ENCODE peak calls at places on chromosome 7, in seven cellular contexts. C is ELR; T is H4; I is stimulated activated CD4-positive, alpha-beta T cell treated with anti-CD3 and anti-CD28 coated beads, Interleukin-1b, Interleukin-23, amount 100 ng/mL, for 24 hours; W is RCC 7860; F is esophagus muscularis mucosa; K is globus pallidus. Z is an unnamed sample.
A peak's percentile ranks its signal among the peaks of the same experiment; 100 is the strongest.

GRCh38 chr7:144256112-144256511 is 8.5 kb downstream of the OR2A7 start:
- DNase-seq in C (no peak), T (peak; percentile 9), I (no peak), W (no peak), F (peak; percentile 64), K (no peak), Z (no peak)

GRCh38 chr7:77460057-77460486 is 43.9 kb upstream of the GSAP start:
- DNase-seq in C (no peak), T (no peak), I (no peak), W (no peak), F (no peak), K (no peak), Z (no peak)

GRCh38 chr7:132836746-132837145 is 245.1 kb downstream of the CHCHD3 start:
- DNase-seq in C (peak; percentile 65), T (no peak), I (no peak), W (peak; percentile 76), F (no peak), K (no peak), Z (no peak)

GRCh38 chr7:157274991-157275427 is 61.8 kb upstream of the DNAJB6 start:
- DNase-seq in C (no peak), T (no peak), I (no peak), W (no peak), F (no peak), K (no peak), Z (no peak)

GRCh38 chr7:44058759-44059218 is 6.6 kb downstream of the PGAM2 start:
- DNase-seq in C (no peak), T (no peak), I (no peak), W (no peak), F (no peak), K (no peak), Z (no peak)

GRCh38 chr7:85065306-85065705 is 121.5 kb downstream of the SEMA3D start:
- DNase-seq in C (no peak), T (no peak), I (no peak), W (no peak), F (no peak), K (no peak), Z (no peak)

GRCh38 chr7:128005117-128005516 is 26.1 kb downstream of the LRRC4 start:
- DNase-seq in C (no peak), T (no peak), I (no peak), W (no peak), F (no peak), K (no peak), Z (no peak)

GRCh38 chr7:84712326-84712725 is 474.5 kb downstream of the SEMA3D start:
- DNase-seq in C (no peak), T (no peak), I (no peak), W (no peak), F (no peak), K (no peak), Z (no peak)

GRCh38 chr7:148084138-148084537 is 506.4 kb upstream of the C7orf33 start:
- DNase-seq in C (peak; percentile 41), T (peak; percentile 67), I (no peak), W (peak; percentile 30), F (no peak), K (peak; percentile 88), Z (peak; percentile 37)

GRCh38 chr7:132203021-132203420 is 373.2 kb downstream of the PLXNA4 start:
- DNase-seq in C (no peak), T (no peak), I (no peak), W (no peak), F (no peak), K (no peak), Z (no peak)

GRCh38 chr7:142463401-142463850 is 205.6 kb upstream of the PRSS58 start:
- DNase-seq in C (no peak), T (peak; percentile 25), I (no peak), W (no peak), F (no peak), K (no peak), Z (no peak)

GRCh38 chr7:43201912-43202311 is 89.5 kb downstream of the HECW1 start:
- DNase-seq in C (peak; percentile 44), T (no peak), I (no peak), W (no peak), F (no peak), K (no peak), Z (no peak)

GRCh38 chr7:19215421-19215820 is 70.2 kb upstream of the FERD3L start:
- DNase-seq in C (peak; percentile 57), T (peak; percentile 84), I (no peak), W (no peak), F (no peak), K (no peak), Z (no peak)

GRCh38 chr7:83153419-83153818 is 9.3 kb downstream of the PCLO start:
- DNase-seq in C (no peak), T (no peak), I (no peak), W (no peak), F (no peak), K (no peak), Z (no peak)

GRCh38 chr7:114502454-114503254 is 88.0 kb downstream of the FOXP2 start:
- DNase-seq in C (no peak), T (peak; percentile 37), I (no peak), W (no peak), F (no peak), K (no peak), Z (no peak)

GRCh38 chr7:132528695-132529094 is 47.6 kb downstream of the PLXNA4 start:
- DNase-seq in C (no peak), T (no peak), I (no peak), W (no peak), F (no peak), K (no peak), Z (no peak)

GRCh38 chr7:12601302-12601869 is 30.9 kb downstream of the SCIN start:
- DNase-seq in C (no peak), T (no peak), I (no peak), W (no peak), F (no peak), K (no peak), Z (no peak)

GRCh38 chr7:6164491-6164890 is 107.9 kb downstream of the CYTH3 start:
- DNase-seq in C (peak; percentile 23), T (no peak), I (no peak), W (no peak), F (no peak), K (no peak), Z (no peak)

GRCh38 chr7:786472-787255 is 45.6 kb upstream of the SUN1 start:
- DNase-seq in C (peak; percentile 72), T (peak; percentile 63), I (peak; percentile 55), W (peak; percentile 13), F (no peak), K (peak; percentile 41), Z (peak; percentile 50)

GRCh38 chr7:29177963-29178612 is 16.5 kb upstream of the CHN2 start:
- DNase-seq in C (no peak), T (peak; percentile 93), I (no peak), W (no peak), F (no peak), K (peak; percentile 64), Z (no peak)

GRCh38 chr7:26321440-26321839 is 29.8 kb downstream of the SNX10 start:
- DNase-seq in C (peak; percentile 43), T (peak; percentile 54), I (no peak), W (peak; percentile 64), F (no peak), K (no peak), Z (no peak)

GRCh38 chr7:44372560-44373417 is 47.4 kb upstream of the CAMK2B start:
- DNase-seq in C (peak; percentile 63), T (no peak), I (no peak), W (no peak), F (peak; percentile 86), K (no peak), Z (no peak)

GRCh38 chr7:4727914-4728705 is 46.0 kb downstream of the FOXK1 start:
- DNase-seq in C (no peak), T (no peak), I (no peak), W (no peak), F (no peak), K (no peak), Z (no peak)

GRCh38 chr7:128738570-128739047 is 550 bp upstream of the CALU start:
- DNase-seq in C (no peak), T (no peak), I (no peak), W (no peak), F (no peak), K (no peak), Z (no peak)

GRCh38 chr7:81484266-81484665 is 285.6 kb downstream of the HGF start:
- DNase-seq in C (peak; percentile 30), T (peak; percentile 77), I (no peak), W (peak; percentile 19), F (no peak), K (peak; percentile 39), Z (no peak)

GRCh38 chr7:134371536-134371935 is 54.8 kb upstream of the SLC35B4 start:
- DNase-seq in C (no peak), T (no peak), I (no peak), W (no peak), F (no peak), K (no peak), Z (no peak)

GRCh38 chr7:157558875-157559595 is 222.2 kb downstream of the DNAJB6 start:
- DNase-seq in C (no peak), T (no peak), I (no peak), W (no peak), F (no peak), K (no peak), Z (no peak)

GRCh38 chr7:22361795-22362194 is 4.8 kb upstream of the RAPGEF5 start:
- DNase-seq in C (no peak), T (peak; percentile 73), I (no peak), W (no peak), F (no peak), K (no peak), Z (no peak)

GRCh38 chr7:158411232-158411950 is 176.2 kb downstream of the PTPRN2 start:
- DNase-seq in C (no peak), T (no peak), I (no peak), W (no peak), F (no peak), K (no peak), Z (no peak)

GRCh38 chr7:128405345-128406146 is 4.2 kb downstream of the IMPDH1 start:
- DNase-seq in C (peak; percentile 56), T (no peak), I (peak; percentile 44), W (no peak), F (no peak), K (no peak), Z (no peak)

GRCh38 chr7:50962962-50963374 is 180.3 kb upstream of the GRB10 start:
- DNase-seq in C (peak; percentile 41), T (peak; percentile 99), I (no peak), W (peak; percentile 95), F (peak; percentile 80), K (no peak), Z (no peak)

GRCh38 chr7:28202222-28202621 is 21.6 kb upstream of the JAZF1 start:
- DNase-seq in C (no peak), T (no peak), I (no peak), W (no peak), F (no peak), K (no peak), Z (no peak)

GRCh38 chr7:25894902-25895791 is 256.9 kb upstream of the NFE2L3 start:
- DNase-seq in C (peak; percentile 43), T (peak; percentile 51), I (peak; percentile 39), W (no peak), F (peak; percentile 93), K (peak; percentile 38), Z (no peak)

GRCh38 chr7:70788276-70788675 is 343.7 kb upstream of the GALNT17 start:
- DNase-seq in C (peak; percentile 2), T (no peak), I (no peak), W (no peak), F (no peak), K (no peak), Z (no peak)

GRCh38 chr7:96479015-96479645 is 157.2 kb upstream of the SLC25A13 start:
- DNase-seq in C (peak; percentile 3), T (no peak), I (no peak), W (no peak), F (no peak), K (no peak), Z (no peak)

GRCh38 chr7:4809091-4809591 is 33.7 kb downstream of the AP5Z1 start:
- DNase-seq in C (no peak), T (no peak), I (no peak), W (no peak), F (no peak), K (peak; percentile 48), Z (no peak)

GRCh38 chr7:134703781-134704180 is 57.1 kb downstream of the BPGM start:
- DNase-seq in C (no peak), T (no peak), I (no peak), W (no peak), F (no peak), K (no peak), Z (no peak)

GRCh38 chr7:120741371-120742042 is 116.4 kb downstream of the TSPAN12 start:
- DNase-seq in C (no peak), T (no peak), I (no peak), W (no peak), F (no peak), K (no peak), Z (no peak)

Z was measured in NCI-H1048.